ENCODE peak calls at places on chromosomes 3 and 15, in six cellular contexts. A is HFF-Myc; O is fibroblast of pulmonary artery; Y is IMR-90; L is CD8-positive, alpha-beta T cell; N is HL-60. H is an unnamed sample.

GRCh38 chr3:187946031-187946691 is 200.9 kb upstream of the BCL6 start:
- DNase-seq in A (no peak), O (peak), Y (peak), L (no peak), N (no peak), H (no peak)

GRCh38 chr15:56933420-56934210 is 15.2 kb downstream of the TCF12 start:
- DNase-seq in A (no peak), O (no peak), Y (no peak), L (no peak), N (no peak), H (no peak)

GRCh38 chr3:4828279-4829030 is 150.8 kb upstream of the BHLHE40 start:
- DNase-seq in A (no peak), O (peak), Y (peak), L (no peak), N (no peak), H (no peak)

GRCh38 chr3:51680196-51680595 is 9.1 kb downstream of the TEX264 start:
- DNase-seq in A (no peak), O (no peak), Y (no peak), L (no peak), N (no peak), H (no peak)

GRCh38 chr3:128456776-128457715 is 9.6 kb downstream of the DNAJB8 start:
- DNase-seq in A (no peak), O (no peak), Y (no peak), L (no peak), N (no peak), H (peak)

GRCh38 chr15:77071338-77072223 is 672 bp upstream of the TSPAN3 start:
- DNase-seq in A (no peak), O (no peak), Y (no peak), L (no peak), N (no peak), H (no peak)

GRCh38 chr3:197791120-197792018 is at the start of gene LRCH3:
- DNase-seq in A (no peak), O (peak), Y (peak), L (peak), N (peak), H (peak)

GRCh38 chr3:71710906-71711494 is 14.2 kb downstream of the EIF4E3 start:
- DNase-seq in A (peak), O (peak), Y (peak), L (no peak), N (no peak), H (peak)

GRCh38 chr3:129173206-129173605 is 10.5 kb downstream of the CNBP start:
- DNase-seq in A (no peak), O (no peak), Y (no peak), L (no peak), N (no peak), H (no peak)

GRCh38 chr15:88126695-88127476 is 129.7 kb downstream of the NTRK3 start:
- DNase-seq in A (no peak), O (no peak), Y (no peak), L (no peak), N (no peak), H (no peak)

GRCh38 chr3:194494951-194495374 is 8.2 kb upstream of the ATP13A3 start:
- DNase-seq in A (no peak), O (no peak), Y (no peak), L (no peak), N (no peak), H (no peak)

GRCh38 chr3:52446631-52447511 is 2.0 kb upstream of the SEMA3G start:
- DNase-seq in A (no peak), O (peak), Y (peak), L (peak), N (peak), H (peak)

GRCh38 chr15:65085990-65086679 is 9.6 kb downstream of the KBTBD13 start:
- DNase-seq in A (no peak), O (peak), Y (peak), L (no peak), N (no peak), H (no peak)

GRCh38 chr3:146223401-146224373 is 27.2 kb downstream of the PLSCR4 start:
- DNase-seq in A (no peak), O (no peak), Y (peak), L (no peak), N (no peak), H (no peak)

GRCh38 chr3:40885423-40885822 is 313.9 kb upstream of the CTNNB1 start:
- DNase-seq in A (no peak), O (no peak), Y (no peak), L (no peak), N (no peak), H (no peak)

GRCh38 chr3:190696777-190697501 is 165.6 kb downstream of the GMNC start:
- DNase-seq in A (peak), O (peak), Y (peak), L (no peak), N (no peak), H (peak)

GRCh38 chr15:70504305-70504951 is 258.9 kb downstream of the UACA start:
- DNase-seq in A (no peak), O (peak), Y (peak), L (no peak), N (peak), H (peak)

GRCh38 chr3:52233968-52234367 is 5.0 kb downstream of the TWF2 start:
- DNase-seq in A (no peak), O (no peak), Y (no peak), L (no peak), N (no peak), H (no peak)

GRCh38 chr3:128665362-128666021 is 14.9 kb upstream of the RPN1 start:
- DNase-seq in A (no peak), O (peak), Y (no peak), L (no peak), N (no peak), H (no peak)

GRCh38 chr3:190566043-190566933 is 52.4 kb downstream of the IL1RAP start:
- DNase-seq in A (peak), O (peak), Y (peak), L (peak), N (peak), H (peak)

GRCh38 chr15:69159805-69160140 is 662 bp upstream of the GLCE start:
- DNase-seq in A (no peak), O (no peak), Y (no peak), L (no peak), N (no peak), H (no peak)

GRCh38 chr3:42780892-42781700 is 8.0 kb upstream of the CCDC13 start:
- DNase-seq in A (peak), O (peak), Y (peak), L (no peak), N (no peak), H (peak)

GRCh38 chr15:22961661-22962221 is 18.4 kb downstream of the CYFIP1 start:
- DNase-seq in A (no peak), O (peak), Y (peak), L (no peak), N (no peak), H (no peak)

GRCh38 chr15:84840741-84841429 is 23.7 kb downstream of the ALPK3 start:
- DNase-seq in A (no peak), O (peak), Y (peak), L (no peak), N (peak), H (no peak)

GRCh38 chr15:82602195-82602594 is 45.0 kb downstream of the CPEB1 start:
- DNase-seq in A (no peak), O (no peak), Y (no peak), L (no peak), N (no peak), H (no peak)

GRCh38 chr15:99474041-99474906 is 91.5 kb upstream of the MEF2A start:
- DNase-seq in A (no peak), O (no peak), Y (no peak), L (no peak), N (no peak), H (no peak)

GRCh38 chr15:55829826-55830225 is 86.9 kb upstream of the PRTG start:
- DNase-seq in A (no peak), O (no peak), Y (no peak), L (no peak), N (no peak), H (peak)

GRCh38 chr3:136578290-136578689 is 173.9 kb downstream of the STAG1 start:
- DNase-seq in A (no peak), O (no peak), Y (no peak), L (no peak), N (no peak), H (no peak)

GRCh38 chr3:84961492-84962255 is 2.9 kb downstream of the CADM2 start:
- DNase-seq in A (no peak), O (no peak), Y (no peak), L (no peak), N (no peak), H (no peak)

GRCh38 chr15:101389362-101389761 is 94.3 kb upstream of the SNRPA1 start:
- DNase-seq in A (no peak), O (no peak), Y (no peak), L (no peak), N (no peak), H (no peak)

GRCh38 chr15:34318277-34319079 is 19.1 kb downstream of the SLC12A6 start:
- DNase-seq in A (no peak), O (peak), Y (peak), L (peak), N (no peak), H (no peak)

DNA sequence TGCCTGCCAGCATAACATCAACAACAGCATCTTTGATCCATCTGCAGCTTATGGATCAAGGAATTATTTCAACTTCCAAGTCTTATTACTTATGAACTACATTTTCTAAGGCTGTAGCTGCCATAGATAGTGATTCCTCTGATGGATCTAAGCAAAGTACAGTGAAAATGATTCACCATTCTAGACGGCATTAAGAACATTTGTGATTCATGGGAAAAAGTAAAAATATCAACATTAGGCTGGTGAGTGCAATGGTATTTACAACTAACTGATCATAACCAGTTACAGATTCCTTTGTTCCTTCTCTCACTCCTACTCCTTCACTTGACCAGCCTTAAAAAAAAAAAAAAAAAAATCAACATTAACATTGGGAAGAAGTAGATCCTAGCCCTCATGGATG is 23.1 kb downstream of the SLC12A6 start:
- DNase-seq in A (no peak), O (no peak), Y (peak), L (no peak), N (no peak), H (no peak)
- H3K4me3 ChIP-seq in A (no peak), O (no peak), Y (no peak), L (no peak), N (no peak), H (no peak)

DNA sequence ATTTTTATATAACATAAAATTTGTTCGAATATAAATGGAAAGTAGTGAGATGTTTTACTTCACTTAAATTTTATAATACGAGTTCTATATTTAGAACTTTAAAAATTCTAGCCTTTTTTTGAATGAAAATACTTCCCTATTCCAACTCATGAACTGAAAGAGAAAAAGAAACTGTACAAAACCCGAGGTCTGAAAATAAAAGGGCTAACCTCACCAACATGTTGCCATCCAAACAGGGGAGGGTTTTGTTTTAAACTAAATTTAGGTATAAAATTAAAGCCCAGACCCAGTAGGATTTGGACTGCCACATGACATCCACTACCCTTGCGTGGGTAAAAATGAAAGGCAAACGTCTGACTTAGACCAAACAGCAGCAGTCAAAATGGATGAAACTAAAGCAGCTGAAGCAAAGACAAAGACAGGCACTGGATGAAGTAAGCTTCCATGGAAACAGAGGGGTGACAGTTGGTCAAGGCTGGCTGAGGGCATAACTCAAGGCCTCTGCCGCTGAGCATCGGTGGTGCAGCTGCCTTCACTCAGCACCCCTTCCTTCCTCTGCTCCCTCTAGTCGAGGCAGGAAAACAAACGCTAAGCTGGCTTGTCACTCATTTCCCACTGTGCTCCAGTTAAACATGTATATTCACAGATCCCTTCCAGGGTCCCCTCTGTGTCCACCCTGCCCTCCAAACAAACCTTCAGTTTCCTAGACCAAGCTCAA is 58.1 kb downstream of the TM4SF4 start:
- DNase-seq in A (no peak), O (no peak), Y (no peak), L (no peak), N (no peak), H (no peak)
- H3K4me3 ChIP-seq in A (no peak), O (no peak), Y (no peak), L (no peak), N (no peak), H (no peak)

GRCh38 chr3:23809294-23809693 is 3.5 kb downstream of the UBE2E1 start:
- DNase-seq in A (no peak), O (no peak), Y (no peak), L (no peak), N (no peak), H (no peak)
- H3K4me3 ChIP-seq in A (peak), O (no peak), Y (no peak), L (peak), N (no peak), H (no peak)

DNA sequence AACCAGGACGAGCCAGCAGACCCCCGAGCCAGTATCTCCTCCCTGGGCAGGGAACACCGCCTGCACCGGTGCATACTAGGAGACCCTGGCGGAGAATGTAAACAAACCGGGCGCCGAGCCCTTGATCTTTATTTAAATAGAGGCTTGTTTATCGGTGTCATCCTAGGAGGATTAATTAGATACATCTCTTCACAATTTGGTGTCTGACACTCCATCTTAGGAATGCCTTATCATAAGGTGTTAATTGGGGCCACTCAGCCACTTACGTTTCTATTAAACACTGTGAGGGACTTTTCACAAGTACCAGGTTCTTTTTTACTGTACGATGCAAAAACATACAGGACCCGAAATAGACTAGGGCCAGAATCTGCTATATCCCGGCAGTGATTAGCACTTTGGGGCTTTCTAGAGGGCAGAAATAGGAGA is 8.0 kb downstream of the EOMES start:
- DNase-seq in A (no peak), O (no peak), Y (no peak), L (no peak), N (no peak), H (no peak)
- H3K4me3 ChIP-seq in A (no peak), O (no peak), Y (no peak), L (peak), N (no peak), H (no peak)

DNA sequence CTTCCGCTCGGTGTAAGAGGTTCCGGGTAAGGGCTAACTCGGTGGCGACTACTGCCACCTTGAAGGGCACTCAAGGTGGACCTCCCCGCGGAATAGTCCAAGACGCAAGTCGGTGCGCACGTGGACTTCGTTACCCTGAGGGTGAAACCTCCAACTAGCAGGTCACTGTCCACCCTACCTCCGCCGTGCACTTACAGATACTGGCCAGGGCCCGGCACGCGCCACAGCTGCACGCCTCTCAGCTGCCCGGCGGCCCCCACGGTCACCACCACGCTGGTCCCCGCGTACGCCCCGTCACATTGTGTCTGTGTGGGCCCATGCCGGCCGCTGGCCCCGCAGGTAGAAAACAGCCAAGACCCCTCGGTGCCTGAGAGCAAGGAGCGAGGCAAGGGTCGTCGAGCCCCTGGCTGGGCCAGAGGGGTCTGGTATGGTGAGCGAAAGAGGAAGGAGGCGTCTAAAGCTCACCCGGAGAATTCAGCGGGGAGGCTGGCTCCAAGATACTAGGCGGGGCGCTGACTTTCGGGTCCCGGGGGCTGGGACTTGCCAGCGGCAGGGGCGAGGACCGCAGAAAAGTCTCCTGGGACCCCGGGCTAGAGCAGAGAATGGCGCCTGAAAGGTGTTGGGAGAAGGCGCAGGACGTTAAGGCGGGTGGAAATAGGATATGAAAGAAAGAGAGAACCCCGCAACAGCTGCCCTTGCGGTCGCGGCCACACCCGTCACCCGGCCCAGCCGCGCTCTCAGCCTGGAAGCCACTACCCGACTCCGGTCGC is 930 bp downstream of the LTK start:
- DNase-seq in A (no peak), O (no peak), Y (no peak), L (no peak), N (no peak), H (no peak)
- H3K4me3 ChIP-seq in A (peak), O (peak), Y (peak), L (peak), N (peak), H (no peak)

GRCh38 chr15:81313686-81314085 is 10.3 kb downstream of the STARD5 start:
- DNase-seq in A (no peak), O (no peak), Y (peak), L (no peak), N (no peak), H (no peak)

GRCh38 chr15:81314378-81314777 is 9.6 kb downstream of the STARD5 start:
- DNase-seq in A (no peak), O (no peak), Y (no peak), L (no peak), N (no peak), H (no peak)

GRCh38 chr15:81316267-81316666 is 7.7 kb downstream of the STARD5 start:
- DNase-seq in A (no peak), O (no peak), Y (no peak), L (no peak), N (no peak), H (no peak)

GRCh38 chr15:81315452-81316203 is 8.3 kb downstream of the STARD5 start:
- DNase-seq in A (no peak), O (no peak), Y (no peak), L (peak), N (no peak), H (no peak)

DNA sequence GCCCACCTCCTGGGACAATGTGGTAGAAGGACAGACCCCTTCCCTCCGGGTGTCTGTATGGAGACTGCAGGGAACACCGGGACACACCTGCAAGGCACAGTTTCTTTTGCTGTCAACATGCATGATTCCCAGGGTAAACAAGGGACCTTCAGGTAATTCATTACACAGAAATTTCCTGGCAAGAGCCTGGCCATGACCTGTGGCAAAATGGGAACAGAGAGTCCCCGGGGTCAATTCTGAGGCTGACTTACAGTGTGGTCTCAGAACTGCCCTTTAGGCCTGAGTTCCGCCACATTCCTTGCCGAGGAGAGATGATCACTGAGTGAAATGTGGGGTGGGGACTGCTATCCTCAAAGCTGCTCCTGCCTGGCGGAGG is 6.3 kb downstream of the STARD5 start:
- DNase-seq in A (no peak), O (no peak), Y (no peak), L (no peak), N (no peak), H (no peak)
- H3K4me3 ChIP-seq in A (no peak), O (no peak), Y (no peak), L (no peak), N (no peak), H (no peak)

DNA sequence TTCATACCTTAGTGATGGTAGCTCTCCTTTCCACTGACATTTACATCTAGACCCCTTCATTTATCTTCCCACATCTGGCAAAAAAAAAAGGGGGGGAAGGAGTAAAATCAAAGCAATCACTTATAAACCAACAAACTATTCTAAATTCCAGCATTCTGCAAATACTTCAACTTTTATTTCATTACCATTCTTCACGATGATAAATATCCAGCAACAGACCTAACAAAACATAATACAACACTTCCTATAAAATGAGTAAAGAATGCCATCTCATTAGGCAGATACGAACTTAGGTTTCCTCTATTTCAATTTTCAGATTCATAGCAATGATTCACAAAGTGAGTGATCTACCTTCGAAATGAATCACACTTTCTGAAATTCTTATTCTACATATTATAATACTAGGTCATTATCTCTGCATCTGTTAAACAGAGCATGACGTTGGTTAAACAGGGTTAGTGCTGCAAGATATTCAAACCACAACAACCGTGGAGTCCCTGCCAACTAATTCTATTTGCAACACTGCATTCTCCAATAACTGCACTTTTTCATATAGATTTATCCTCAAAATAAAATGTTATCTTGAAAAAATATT is at the start of gene LRRFIP2:
- DNase-seq in A (no peak), O (peak), Y (peak), L (no peak), N (no peak), H (peak)
- H3K4me3 ChIP-seq in A (peak), O (peak), Y (peak), L (peak), N (peak), H (peak)

GRCh38 chr15:52154896-52155865 is 36.0 kb downstream of the GNB5 start:
- DNase-seq in A (no peak), O (no peak), Y (no peak), L (no peak), N (no peak), H (no peak)
- H3K4me3 ChIP-seq in A (no peak), O (no peak), Y (no peak), L (no peak), N (no peak), H (no peak)

GRCh38 chr3:53493997-53494791 is at the start of gene CACNA1D:
- DNase-seq in A (no peak), O (no peak), Y (no peak), L (no peak), N (no peak), H (no peak)
- H3K4me3 ChIP-seq in A (no peak), O (peak), Y (peak), L (no peak), N (no peak), H (no peak)

H was measured in Jurkat, Clone E6-1.